ENCODE peak calls at places on chromosomes 1 and 21, in eight cellular contexts. E is prostate gland, V is BJ, T is GM20000, N is GM12864, O is fibroblast of lung, J is fibroblast of pulmonary artery, M is AG04450. F is an unnamed sample.

GRCh38 chr1:172344444-172344843 is 76.0 kb upstream of the C1orf105 start:
- DNase-seq in E (no peak), V (no peak), T (no peak), N (no peak), O (no peak), J (no peak), M (no peak), F (no peak)

GRCh38 chr1:214022810-214023425 is 35.1 kb downstream of the PROX1 start:
- DNase-seq in E (no peak), V (no peak), T (no peak), N (no peak), O (no peak), J (no peak), M (no peak), F (no peak)

GRCh38 chr1:161091796-161092507 is 2.6 kb upstream of the NECTIN4 start:
- DNase-seq in E (no peak), V (no peak), T (no peak), N (no peak), O (peak; percentile 53), J (no peak), M (no peak), F (no peak)

GRCh38 chr1:13836631-13837030 is 136.6 kb downstream of the PRDM2 start:
- DNase-seq in E (no peak), V (no peak), T (no peak), N (no peak), O (no peak), J (no peak), M (no peak), F (no peak)

GRCh38 chr21:26490771-26491170 is 82.3 kb downstream of the CYYR1 start:
- DNase-seq in E (no peak), V (no peak), T (no peak), N (no peak), O (peak; percentile 58), J (peak; percentile 1), M (no peak), F (no peak)

GRCh38 chr1:10678395-10678794 is 118.1 kb downstream of the CASZ1 start:
- DNase-seq in E (no peak), V (no peak), T (no peak), N (no peak), O (no peak), J (no peak), M (no peak), F (no peak)

GRCh38 chr1:1324524-1325287 is at the start of the genes CPTP and INTS11:
- DNase-seq in E (peak; percentile 90), V (peak; percentile 20), T (peak; percentile 100), N (peak; percentile 69), O (peak; percentile 78), J (peak; percentile 91), M (peak; percentile 73), F (peak; percentile 97)

GRCh38 chr1:6208723-6209660 is 3.1 kb downstream of the RNF207 start:
- DNase-seq in E (no peak), V (no peak), T (peak; percentile 80), N (no peak), O (peak; percentile 50), J (peak; percentile 52), M (no peak), F (peak; percentile 43)

GRCh38 chr21:41817228-41817627 is 50.4 kb upstream of the RIPK4 start:
- DNase-seq in E (peak; percentile 71), V (peak; percentile 19), T (peak; percentile 89), N (no peak), O (peak; percentile 62), J (peak; percentile 67), M (peak; percentile 44), F (peak; percentile 56)

GRCh38 chr21:42453301-42454220 is 42.5 kb downstream of the RSPH1 start:
- DNase-seq in E (no peak), V (no peak), T (no peak), N (no peak), O (no peak), J (no peak), M (no peak), F (no peak)

GRCh38 chr21:33383056-33383888 is 19.9 kb upstream of the IFNGR2 start:
- DNase-seq in E (peak; percentile 38), V (no peak), T (peak; percentile 72), N (peak; percentile 96), O (peak; percentile 83), J (peak; percentile 79), M (no peak), F (no peak)

GRCh38 chr21:17467392-17467791 is 45.5 kb upstream of the CXADR start:
- DNase-seq in E (no peak), V (no peak), T (no peak), N (no peak), O (no peak), J (peak; percentile 33), M (no peak), F (no peak)

GRCh38 chr1:152141971-152142584 is 16.9 kb downstream of the RPTN start:
- DNase-seq in E (peak; percentile 75), V (no peak), T (peak; percentile 24), N (peak; percentile 8), O (peak; percentile 54), J (peak; percentile 81), M (no peak), F (no peak)

DNA sequence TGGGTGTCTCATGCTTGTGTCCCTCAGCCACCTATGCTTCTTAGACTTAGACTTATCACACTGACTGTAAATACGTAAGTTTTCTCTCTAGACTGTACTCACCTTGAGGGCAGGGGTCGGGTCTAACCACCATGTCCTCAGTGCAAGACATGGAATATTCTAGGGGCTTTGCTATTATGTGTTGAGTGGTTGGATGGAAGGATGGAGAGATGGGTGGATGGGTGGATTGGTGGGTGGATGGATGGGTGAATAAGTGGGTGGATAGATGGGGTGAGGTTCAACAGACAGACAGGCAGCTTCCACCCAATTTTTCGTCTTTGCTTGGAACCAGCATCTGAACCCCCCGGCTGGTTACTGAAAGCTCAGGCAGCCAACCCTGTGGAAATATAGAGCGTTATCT is 130.5 kb downstream of the ACTL8 start:
- DNase-seq in E (no peak), V (no peak), T (no peak), N (no peak), O (no peak), J (no peak), M (no peak), F (no peak)
- TF ChIP-seq CTCF in E (no peak), V (no peak), T (no peak), N (no peak), O (no peak), J (no peak), M (no peak), F (no peak)

GRCh38 chr1:233680000-233680399 is 66.1 kb downstream of the KCNK1 start:
- DNase-seq in E (no peak), V (no peak), T (no peak), N (no peak), O (no peak), J (no peak), M (no peak), F (no peak)
- TF ChIP-seq CTCF in E (no peak), V (no peak), T (no peak), N (no peak), O (no peak), J (no peak), M (no peak), F (no peak)

GRCh38 chr1:204529371-204529895 is 13.2 kb downstream of the MDM4 start:
- DNase-seq in E (no peak), V (no peak), T (no peak), N (no peak), O (no peak), J (no peak), M (no peak), F (no peak)
- TF ChIP-seq CTCF in E (no peak), V (peak; percentile 9), T (no peak), N (peak; percentile 17), O (no peak), J (no peak), M (no peak), F (peak; percentile 9)

GRCh38 chr1:107056426-107057196 is at the start of gene PRMT6:
- DNase-seq in E (peak; percentile 81), V (no peak), T (peak; percentile 84), N (no peak), O (peak; percentile 73), J (peak; percentile 72), M (peak; percentile 26), F (peak; percentile 65)
- TF ChIP-seq CTCF in E (no peak), V (peak; percentile 2), T (no peak), N (no peak), O (no peak), J (no peak), M (no peak), F (no peak)